ENCODE peak calls at places on chromosomes 3 and 15, in six cellular contexts. One of them, this sample, is unnamed.

GRCh38 chr3:126354776-126355175 is 2.4 kb downstream of the KLF15 start:
- DNase-seq in activated naive CD4-positive, alpha-beta T cell treated with Interleukin-2 at 50 U/mL for 16 hours: no peak
- DNase-seq in foreskin fibroblast: no peak
- DNase-seq in T1000: no peak
- DNase-seq in NT2/D1: no peak
- DNase-seq in T-cell: no peak
- DNase-seq in this sample: no peak

GRCh38 chr3:194121881-194122280 is 14.1 kb upstream of the HES1 start:
- DNase-seq in activated naive CD4-positive, alpha-beta T cell treated with Interleukin-2 at 50 U/mL for 16 hours: no peak
- DNase-seq in foreskin fibroblast: no peak
- DNase-seq in T-cell: no peak
- DNase-seq in NT2/D1: no peak
- DNase-seq in T1000: no peak
- DNase-seq in this sample: no peak

GRCh38 chr3:111352585-111352984 is 189.4 kb upstream of the CD96 start:
- DNase-seq in NT2/D1: no peak
- DNase-seq in T1000: no peak
- DNase-seq in activated naive CD4-positive, alpha-beta T cell treated with Interleukin-2 at 50 U/mL for 16 hours: no peak
- DNase-seq in foreskin fibroblast: no peak
- DNase-seq in T-cell: no peak
- DNase-seq in this sample: no peak

GRCh38 chr15:66673410-66674322 is 28.4 kb upstream of the SMAD6 start:
- DNase-seq in activated naive CD4-positive, alpha-beta T cell treated with Interleukin-2 at 50 U/mL for 16 hours: peak; percentile 32
- DNase-seq in NT2/D1: peak; percentile 80
- DNase-seq in foreskin fibroblast: no peak
- DNase-seq in T-cell: no peak
- DNase-seq in T1000: no peak
- DNase-seq in this sample: no peak

GRCh38 chr3:29240248-29240647 is 40.6 kb upstream of the RBMS3 start:
- DNase-seq in T-cell: no peak
- DNase-seq in activated naive CD4-positive, alpha-beta T cell treated with Interleukin-2 at 50 U/mL for 16 hours: no peak
- DNase-seq in NT2/D1: peak; percentile 8
- DNase-seq in T1000: no peak
- DNase-seq in foreskin fibroblast: peak; percentile 59
- DNase-seq in this sample: no peak

GRCh38 chr3:169133178-169134161 is 530.0 kb downstream of the MECOM start:
- DNase-seq in NT2/D1: no peak
- DNase-seq in T-cell: no peak
- DNase-seq in T1000: no peak
- DNase-seq in activated naive CD4-positive, alpha-beta T cell treated with Interleukin-2 at 50 U/mL for 16 hours: no peak
- DNase-seq in foreskin fibroblast: no peak
- DNase-seq in this sample: no peak

GRCh38 chr3:25713316-25713967 is 48.7 kb upstream of the TOP2B start:
- DNase-seq in NT2/D1: no peak
- DNase-seq in activated naive CD4-positive, alpha-beta T cell treated with Interleukin-2 at 50 U/mL for 16 hours: no peak
- DNase-seq in foreskin fibroblast: no peak
- DNase-seq in T-cell: no peak
- DNase-seq in T1000: no peak
- DNase-seq in this sample: no peak

GRCh38 chr3:170038434-170039110 is 777 bp downstream of the GPR160 start:
- DNase-seq in NT2/D1: no peak
- DNase-seq in T-cell: no peak
- DNase-seq in foreskin fibroblast: no peak
- DNase-seq in T1000: no peak
- DNase-seq in activated naive CD4-positive, alpha-beta T cell treated with Interleukin-2 at 50 U/mL for 16 hours: peak; percentile 21
- DNase-seq in this sample: no peak

GRCh38 chr3:38454179-38454883 is 641 bp downstream of the ACVR2B start:
- DNase-seq in NT2/D1: no peak
- DNase-seq in T-cell: no peak
- DNase-seq in T1000: peak; percentile 35
- DNase-seq in activated naive CD4-positive, alpha-beta T cell treated with Interleukin-2 at 50 U/mL for 16 hours: peak; percentile 37
- DNase-seq in foreskin fibroblast: no peak
- DNase-seq in this sample: no peak

GRCh38 chr3:111737712-111738097 is 121.4 kb upstream of the PHLDB2 start:
- DNase-seq in activated naive CD4-positive, alpha-beta T cell treated with Interleukin-2 at 50 U/mL for 16 hours: no peak
- DNase-seq in foreskin fibroblast: peak; percentile 81
- DNase-seq in T-cell: no peak
- DNase-seq in NT2/D1: no peak
- DNase-seq in T1000: no peak
- DNase-seq in this sample: no peak

GRCh38 chr3:177249203-177249602 is 51.9 kb upstream of the TBL1XR1 start:
- DNase-seq in NT2/D1: no peak
- DNase-seq in T-cell: no peak
- DNase-seq in activated naive CD4-positive, alpha-beta T cell treated with Interleukin-2 at 50 U/mL for 16 hours: no peak
- DNase-seq in T1000: no peak
- DNase-seq in foreskin fibroblast: no peak
- DNase-seq in this sample: no peak

GRCh38 chr15:90495067-90495466 is 34.7 kb upstream of the CRTC3 start:
- DNase-seq in activated naive CD4-positive, alpha-beta T cell treated with Interleukin-2 at 50 U/mL for 16 hours: no peak
- DNase-seq in T-cell: no peak
- DNase-seq in foreskin fibroblast: no peak
- DNase-seq in NT2/D1: no peak
- DNase-seq in T1000: no peak
- DNase-seq in this sample: no peak

GRCh38 chr3:4394048-4394447 is 73.0 kb downstream of the SUMF1 start:
- DNase-seq in T-cell: no peak
- DNase-seq in NT2/D1: no peak
- DNase-seq in activated naive CD4-positive, alpha-beta T cell treated with Interleukin-2 at 50 U/mL for 16 hours: peak; percentile 24
- DNase-seq in foreskin fibroblast: no peak
- DNase-seq in T1000: no peak
- DNase-seq in this sample: no peak

GRCh38 chr3:180802837-180803236 is 109.6 kb upstream of the FXR1 start:
- DNase-seq in foreskin fibroblast: no peak
- DNase-seq in T1000: no peak
- DNase-seq in NT2/D1: peak; percentile 18
- DNase-seq in activated naive CD4-positive, alpha-beta T cell treated with Interleukin-2 at 50 U/mL for 16 hours: no peak
- DNase-seq in T-cell: no peak
- DNase-seq in this sample: no peak

GRCh38 chr15:91225728-91226127 is 125.7 kb downstream of the SV2B start:
- DNase-seq in T1000: no peak
- DNase-seq in activated naive CD4-positive, alpha-beta T cell treated with Interleukin-2 at 50 U/mL for 16 hours: no peak
- DNase-seq in NT2/D1: no peak
- DNase-seq in foreskin fibroblast: no peak
- DNase-seq in T-cell: no peak
- DNase-seq in this sample: no peak

GRCh38 chr3:27326211-27326948 is 42.8 kb downstream of the NEK10 start:
- DNase-seq in T1000: peak; percentile 59
- DNase-seq in foreskin fibroblast: peak; percentile 94
- DNase-seq in activated naive CD4-positive, alpha-beta T cell treated with Interleukin-2 at 50 U/mL for 16 hours: no peak
- DNase-seq in T-cell: no peak
- DNase-seq in NT2/D1: no peak
- DNase-seq in this sample: no peak

GRCh38 chr3:62101488-62101887 is 271.9 kb downstream of the FEZF2 start:
- DNase-seq in activated naive CD4-positive, alpha-beta T cell treated with Interleukin-2 at 50 U/mL for 16 hours: no peak
- DNase-seq in foreskin fibroblast: peak; percentile 12
- DNase-seq in T-cell: no peak
- DNase-seq in NT2/D1: no peak
- DNase-seq in T1000: no peak
- DNase-seq in this sample: no peak

GRCh38 chr3:141278196-141279073 is 46.8 kb downstream of the PXYLP1 start:
- DNase-seq in T1000: no peak
- DNase-seq in T-cell: no peak
- DNase-seq in foreskin fibroblast: no peak
- DNase-seq in NT2/D1: no peak
- DNase-seq in activated naive CD4-positive, alpha-beta T cell treated with Interleukin-2 at 50 U/mL for 16 hours: no peak
- DNase-seq in this sample: no peak

GRCh38 chr15:78167227-78167888 is 18.2 kb downstream of the IDH3A start:
- DNase-seq in foreskin fibroblast: no peak
- DNase-seq in NT2/D1: no peak
- DNase-seq in T1000: no peak
- DNase-seq in T-cell: no peak
- DNase-seq in activated naive CD4-positive, alpha-beta T cell treated with Interleukin-2 at 50 U/mL for 16 hours: no peak
- DNase-seq in this sample: no peak

GRCh38 chr15:89171136-89172072 is 50.0 kb downstream of the RLBP1 start:
- DNase-seq in T1000: no peak
- DNase-seq in foreskin fibroblast: peak; percentile 10
- DNase-seq in NT2/D1: peak; percentile 78
- DNase-seq in activated naive CD4-positive, alpha-beta T cell treated with Interleukin-2 at 50 U/mL for 16 hours: peak; percentile 33
- DNase-seq in T-cell: peak; percentile 8
- DNase-seq in this sample: peak; percentile 33

GRCh38 chr3:45333549-45333948 is 54.8 kb upstream of the LARS2 start:
- DNase-seq in activated naive CD4-positive, alpha-beta T cell treated with Interleukin-2 at 50 U/mL for 16 hours: no peak
- DNase-seq in NT2/D1: no peak
- DNase-seq in T1000: no peak
- DNase-seq in T-cell: no peak
- DNase-seq in foreskin fibroblast: no peak
- DNase-seq in this sample: no peak

GRCh38 chr3:120982608-120983320 is 74.8 kb downstream of the STXBP5L start:
- DNase-seq in NT2/D1: no peak
- DNase-seq in T-cell: no peak
- DNase-seq in activated naive CD4-positive, alpha-beta T cell treated with Interleukin-2 at 50 U/mL for 16 hours: no peak
- DNase-seq in T1000: no peak
- DNase-seq in foreskin fibroblast: no peak
- DNase-seq in this sample: no peak

GRCh38 chr3:72907131-72907697 is 19.4 kb downstream of the GXYLT2 start:
- DNase-seq in T1000: no peak
- DNase-seq in foreskin fibroblast: peak; percentile 80
- DNase-seq in T-cell: no peak
- DNase-seq in NT2/D1: no peak
- DNase-seq in activated naive CD4-positive, alpha-beta T cell treated with Interleukin-2 at 50 U/mL for 16 hours: no peak
- DNase-seq in this sample: no peak

GRCh38 chr3:12766541-12766940 is 7.5 kb upstream of the TMEM40 start:
- DNase-seq in T1000: no peak
- DNase-seq in T-cell: no peak
- DNase-seq in activated naive CD4-positive, alpha-beta T cell treated with Interleukin-2 at 50 U/mL for 16 hours: no peak
- DNase-seq in foreskin fibroblast: no peak
- DNase-seq in NT2/D1: no peak
- DNase-seq in this sample: no peak

GRCh38 chr3:113271189-113271588 is 59.8 kb downstream of the BOC start:
- DNase-seq in NT2/D1: no peak
- DNase-seq in T1000: no peak
- DNase-seq in activated naive CD4-positive, alpha-beta T cell treated with Interleukin-2 at 50 U/mL for 16 hours: no peak
- DNase-seq in T-cell: no peak
- DNase-seq in foreskin fibroblast: no peak
- DNase-seq in this sample: no peak

GRCh38 chr15:45128971-45129639 is 574 bp downstream of the DUOXA1 start:
- DNase-seq in T1000: no peak
- DNase-seq in T-cell: no peak
- DNase-seq in foreskin fibroblast: no peak
- DNase-seq in NT2/D1: no peak
- DNase-seq in activated naive CD4-positive, alpha-beta T cell treated with Interleukin-2 at 50 U/mL for 16 hours: no peak
- DNase-seq in this sample: no peak

GRCh38 chr3:36520241-36521006 is 140.1 kb downstream of the STAC start:
- DNase-seq in foreskin fibroblast: no peak
- DNase-seq in T1000: no peak
- DNase-seq in T-cell: no peak
- DNase-seq in activated naive CD4-positive, alpha-beta T cell treated with Interleukin-2 at 50 U/mL for 16 hours: no peak
- DNase-seq in NT2/D1: no peak
- DNase-seq in this sample: no peak

GRCh38 chr3:161552984-161553383 is 56.4 kb downstream of the OTOL1 start:
- DNase-seq in foreskin fibroblast: no peak
- DNase-seq in activated naive CD4-positive, alpha-beta T cell treated with Interleukin-2 at 50 U/mL for 16 hours: no peak
- DNase-seq in T-cell: no peak
- DNase-seq in T1000: no peak
- DNase-seq in NT2/D1: no peak
- DNase-seq in this sample: no peak

GRCh38 chr15:63945005-63945788 is 101.1 kb downstream of the DAPK2 start:
- DNase-seq in activated naive CD4-positive, alpha-beta T cell treated with Interleukin-2 at 50 U/mL for 16 hours: peak; percentile 74
- DNase-seq in foreskin fibroblast: peak; percentile 30
- DNase-seq in NT2/D1: peak; percentile 51
- DNase-seq in T-cell: peak; percentile 37
- DNase-seq in T1000: no peak
- DNase-seq in this sample: no peak

GRCh38 chr3:128367726-128368125 is 99.0 kb downstream of the DNAJB8 start:
- DNase-seq in T-cell: no peak
- DNase-seq in activated naive CD4-positive, alpha-beta T cell treated with Interleukin-2 at 50 U/mL for 16 hours: no peak
- DNase-seq in foreskin fibroblast: peak; percentile 21
- DNase-seq in NT2/D1: no peak
- DNase-seq in T1000: no peak
- DNase-seq in this sample: no peak

GRCh38 chr3:57852896-57853295 is 96.8 kb downstream of the SLMAP start:
- DNase-seq in foreskin fibroblast: peak; percentile 4
- DNase-seq in NT2/D1: no peak
- DNase-seq in T-cell: no peak
- DNase-seq in T1000: no peak
- DNase-seq in activated naive CD4-positive, alpha-beta T cell treated with Interleukin-2 at 50 U/mL for 16 hours: no peak
- DNase-seq in this sample: no peak

GRCh38 chr15:81784751-81785150 is 261.1 kb downstream of the MEX3B start:
- DNase-seq in T1000: no peak
- DNase-seq in foreskin fibroblast: no peak
- DNase-seq in T-cell: no peak
- DNase-seq in NT2/D1: no peak
- DNase-seq in activated naive CD4-positive, alpha-beta T cell treated with Interleukin-2 at 50 U/mL for 16 hours: no peak
- DNase-seq in this sample: no peak

GRCh38 chr3:172033392-172033791 is 6.0 kb upstream of the FNDC3B start:
- DNase-seq in T1000: no peak
- DNase-seq in activated naive CD4-positive, alpha-beta T cell treated with Interleukin-2 at 50 U/mL for 16 hours: no peak
- DNase-seq in NT2/D1: no peak
- DNase-seq in T-cell: no peak
- DNase-seq in foreskin fibroblast: no peak
- DNase-seq in this sample: no peak

GRCh38 chr3:46214751-46215352 is 6.7 kb upstream of the CCR1 start:
- DNase-seq in activated naive CD4-positive, alpha-beta T cell treated with Interleukin-2 at 50 U/mL for 16 hours: no peak
- DNase-seq in foreskin fibroblast: no peak
- DNase-seq in T-cell: no peak
- DNase-seq in NT2/D1: peak; percentile 13
- DNase-seq in T1000: no peak
- DNase-seq in this sample: no peak

GRCh38 chr3:132730891-132731580 is 8.8 kb upstream of the NPHP3 start:
- DNase-seq in activated naive CD4-positive, alpha-beta T cell treated with Interleukin-2 at 50 U/mL for 16 hours: no peak
- DNase-seq in NT2/D1: no peak
- DNase-seq in foreskin fibroblast: peak; percentile 33
- DNase-seq in T1000: peak; percentile 16
- DNase-seq in T-cell: no peak
- DNase-seq in this sample: no peak

GRCh38 chr15:67850995-67851535 is 11.2 kb upstream of the RNU6-1 start:
- DNase-seq in activated naive CD4-positive, alpha-beta T cell treated with Interleukin-2 at 50 U/mL for 16 hours: no peak
- DNase-seq in NT2/D1: no peak
- DNase-seq in T-cell: no peak
- DNase-seq in T1000: no peak
- DNase-seq in foreskin fibroblast: no peak
- DNase-seq in this sample: no peak